ENCODE peak calls at places on chromosomes 6 and 20, in six cellular contexts. M is brain microvascular endothelial cell; L is CD4-positive, alpha-beta memory T cell; W is cardiac muscle cell; B is IMR-90; T is lung. Q is an unnamed sample. For H3K36me3 and H3K27me3, the result is how much of the 10 kb centered on the place peaks cover.

GRCh38 chr6:6007311-6008113 is 787 bp upstream of the NRN1 start:
- DNase-seq in L (peak), B (no peak), M (peak), W (peak), T (no peak), Q (peak)

GRCh38 chr6:139349464-139350020 is 24.9 kb downstream of the CITED2 start:
- DNase-seq in L (no peak), M (no peak), T (no peak), B (no peak), W (no peak), Q (no peak)

GRCh38 chr6:5786321-5787053 is 220.2 kb downstream of the NRN1 start:
- DNase-seq in B (no peak), M (no peak), L (no peak), W (no peak), T (no peak), Q (no peak)

GRCh38 chr6:133033263-133033662 is 207.9 kb upstream of the EYA4 start:
- DNase-seq in L (no peak), B (peak), W (no peak), M (no peak), T (no peak), Q (no peak)

GRCh38 chr6:135195045-135195444 is 13.9 kb downstream of the MYB start:
- DNase-seq in M (no peak), W (no peak), L (no peak), B (no peak), T (no peak), Q (no peak)

GRCh38 chr6:39530201-39530759 is 194.9 kb downstream of the KIF6 start:
- DNase-seq in L (no peak), B (no peak), T (no peak), W (no peak), M (no peak), Q (peak)

GRCh38 chr6:43934803-43935602 is 165.0 kb downstream of the VEGFA start:
- DNase-seq in L (no peak), M (no peak), W (no peak), T (no peak), B (no peak), Q (no peak)

GRCh38 chr6:135922170-135922569 is 70.7 kb downstream of the PDE7B start:
- DNase-seq in T (no peak), B (peak), L (no peak), W (no peak), M (peak), Q (peak)

GRCh38 chr6:42407379-42407778 is 44.3 kb downstream of the TRERF1 start:
- DNase-seq in B (peak), W (no peak), T (no peak), L (no peak), M (peak), Q (peak)

GRCh38 chr6:10194816-10195639 is 219.8 kb downstream of the TFAP2A start:
- DNase-seq in M (no peak), W (no peak), B (no peak), T (no peak), L (no peak), Q (peak)

GRCh38 chr6:36399970-36400369 is 12.5 kb upstream of the ETV7 start:
- DNase-seq in W (no peak), B (no peak), T (no peak), L (no peak), M (no peak), Q (no peak)

GRCh38 chr6:45049188-45049843 is 278.8 kb upstream of the RUNX2 start:
- DNase-seq in W (no peak), T (no peak), B (peak), L (no peak), M (peak), Q (no peak)

GRCh38 chr20:56801991-56802740 is 173.1 kb downstream of the TFAP2C start:
- DNase-seq in L (no peak), W (no peak), T (no peak), B (peak), M (no peak), Q (no peak)

GRCh38 chr6:131950767-131951575 is at the start of gene CCN2:
- DNase-seq in B (peak), L (no peak), M (peak), W (peak), T (peak), Q (peak)

GRCh38 chr6:73451166-73452106 is 661 bp downstream of the CGAS start:
- DNase-seq in L (peak), B (peak), M (peak), W (peak), T (peak), Q (peak)

GRCh38 chr6:45969883-45970282 is 45.8 kb downstream of the CLIC5 start:
- DNase-seq in T (no peak), M (no peak), B (no peak), L (no peak), W (no peak), Q (no peak)

GRCh38 chr6:14276066-14276465 is 158.5 kb downstream of the CD83 start:
- DNase-seq in L (no peak), W (no peak), T (no peak), M (no peak), B (no peak), Q (no peak)

GRCh38 chr6:53761036-53761435 is 33.8 kb upstream of the LRRC1 start:
- DNase-seq in M (no peak), T (no peak), B (peak), W (no peak), L (no peak), Q (no peak)

GRCh38 chr20:52974155-52974554 is 2.0 kb downstream of the TSHZ2 start:
- DNase-seq in W (no peak), L (peak), M (no peak), B (no peak), T (no peak), Q (no peak)

GRCh38 chr6:111793711-111794111 is 79.5 kb downstream of the FYN start:
- DNase-seq in W (no peak), M (no peak), L (peak), B (no peak), T (no peak), Q (no peak)

GRCh38 chr6:2666906-2667575 is 83.7 kb downstream of the MYLK4 start:
- DNase-seq in L (no peak), T (no peak), M (no peak), B (no peak), W (no peak), Q (no peak)

GRCh38 chr6:148565931-148566663 is 180.7 kb upstream of the UST start:
- DNase-seq in T (no peak), W (no peak), M (peak), L (no peak), B (peak), Q (peak)

GRCh38 chr20:45987108-45987780 is 15.2 kb upstream of the ZNF335 start:
- DNase-seq in W (peak), M (peak), L (peak), T (peak), B (peak), Q (peak)

GRCh38 chr20:57079016-57080005 is 187.1 kb downstream of the BMP7 start:
- DNase-seq in L (no peak), M (no peak), B (no peak), T (no peak), W (no peak), Q (peak)

GRCh38 chr6:88880021-88880420 is 83.4 kb downstream of the RNGTT start:
- DNase-seq in M (no peak), T (no peak), B (no peak), L (no peak), W (no peak), Q (no peak)

GRCh38 chr20:25294459-25295385 is 46.8 kb downstream of the PYGB start:
- DNase-seq in M (peak), T (no peak), B (peak), L (peak), W (peak), Q (peak)

GRCh38 chr6:117960906-117961700 is 54.0 kb downstream of the SLC35F1 start:
- DNase-seq in L (no peak), B (no peak), T (no peak), M (no peak), W (no peak), Q (no peak)

GRCh38 chr6:99819853-99820252 is 174.2 kb downstream of the MCHR2 start:
- DNase-seq in W (no peak), M (no peak), L (no peak), B (no peak), T (no peak), Q (no peak)
- H3K4me3 ChIP-seq in W (no peak), M (no peak), L (no peak), B (no peak), T (no peak), Q (no peak)

GRCh38 chr20:35271904-35272303 is 6.0 kb downstream of the MMP24OS start:
- DNase-seq in B (peak), T (no peak), M (peak), L (no peak), W (no peak), Q (no peak)
- H3K36me3 ChIP-seq in B (under half), T (under half), M (under half), L (under half), W (under half), Q (under half)

GRCh38 chr20:1979116-1979778 is 14.6 kb downstream of the PDYN start:
- DNase-seq in W (peak), L (no peak), M (no peak), T (no peak), B (no peak), Q (no peak)
- H3K27me3 ChIP-seq in W (half or more), L (under half), M (under half), T (under half), B (under half), Q (under half)

DNA sequence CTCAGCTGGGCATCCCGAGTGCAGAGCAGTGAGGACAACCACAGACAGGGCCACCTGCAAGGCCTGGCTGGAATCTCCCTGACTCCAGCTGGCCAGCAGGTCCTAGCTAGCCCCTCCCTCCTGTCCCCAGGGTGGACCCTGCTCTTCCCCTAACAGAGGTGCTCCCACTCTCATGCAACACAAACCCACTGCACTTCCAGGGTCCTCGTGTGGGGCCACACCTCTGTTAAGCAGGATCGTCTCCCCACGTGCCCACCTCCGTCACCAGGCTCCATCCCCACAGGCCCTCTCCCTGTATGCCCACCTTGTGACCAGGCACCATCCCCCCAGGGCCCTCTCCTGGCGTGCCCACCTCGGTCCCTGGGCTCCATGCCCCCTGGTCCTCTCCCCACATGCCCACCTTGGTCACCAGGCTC is 17.3 kb downstream of the TAF4 start:
- DNase-seq in W (no peak), B (no peak), T (no peak), M (no peak), L (no peak), Q (no peak)
- H3K4me3 ChIP-seq in W (no peak), B (no peak), T (no peak), M (no peak), L (no peak), Q (no peak)

Q was measured in MG63.